ENCODE peak calls at places on chromosomes 2 and 18, in seven cellular contexts. One of them, this sample, is unnamed.
A peak's percentile ranks its signal among the peaks of the same experiment; 100 is the strongest.

GRCh38 chr18:45106331-45106774 is 425.7 kb downstream of the SETBP1 start:
- DNase-seq in T follicular helper cell: no peak
- DNase-seq in spleen: no peak
- DNase-seq in B cell: peak; percentile 64
- DNase-seq in cerebellum: no peak
- DNase-seq in RWPE1: no peak
- DNase-seq in KG1: peak; percentile 67
- DNase-seq in this sample: no peak

GRCh38 chr2:120847700-120848321 is 112.1 kb downstream of the GLI2 start:
- DNase-seq in T follicular helper cell: no peak
- DNase-seq in spleen: peak; percentile 58
- DNase-seq in B cell: no peak
- DNase-seq in cerebellum: peak; percentile 31
- DNase-seq in RWPE1: peak; percentile 62
- DNase-seq in KG1: no peak
- DNase-seq in this sample: no peak

GRCh38 chr2:150878347-150878746 is 383.3 kb downstream of the RBM43 start:
- DNase-seq in T follicular helper cell: no peak
- DNase-seq in spleen: no peak
- DNase-seq in B cell: no peak
- DNase-seq in cerebellum: no peak
- DNase-seq in RWPE1: peak; percentile 49
- DNase-seq in KG1: no peak
- DNase-seq in this sample: no peak

GRCh38 chr2:128536925-128537620 is 218.4 kb upstream of the HS6ST1 start:
- DNase-seq in T follicular helper cell: no peak
- DNase-seq in spleen: peak; percentile 24
- DNase-seq in B cell: no peak
- DNase-seq in cerebellum: no peak
- DNase-seq in RWPE1: peak; percentile 11
- DNase-seq in KG1: no peak
- DNase-seq in this sample: peak; percentile 83

GRCh38 chr18:13464432-13465125 is 246.0 kb downstream of the LDLRAD4 start:
- DNase-seq in T follicular helper cell: peak; percentile 51
- DNase-seq in spleen: peak; percentile 92
- DNase-seq in B cell: peak; percentile 68
- DNase-seq in cerebellum: no peak
- DNase-seq in RWPE1: no peak
- DNase-seq in KG1: peak; percentile 70
- DNase-seq in this sample: no peak

GRCh38 chr2:200603972-200604371 is 18.2 kb downstream of the AOX1 start:
- DNase-seq in T follicular helper cell: no peak
- DNase-seq in spleen: no peak
- DNase-seq in B cell: no peak
- DNase-seq in cerebellum: no peak
- DNase-seq in RWPE1: peak; percentile 76
- DNase-seq in KG1: no peak
- DNase-seq in this sample: no peak

GRCh38 chr2:70732736-70733427 is 35.1 kb downstream of the ADD2 start:
- DNase-seq in T follicular helper cell: no peak
- DNase-seq in spleen: no peak
- DNase-seq in B cell: no peak
- DNase-seq in cerebellum: no peak
- DNase-seq in RWPE1: no peak
- DNase-seq in KG1: no peak
- DNase-seq in this sample: no peak

GRCh38 chr18:14976736-14977430 is 228.9 kb downstream of the ANKRD30B start:
- DNase-seq in T follicular helper cell: no peak
- DNase-seq in spleen: no peak
- DNase-seq in B cell: no peak
- DNase-seq in cerebellum: no peak
- DNase-seq in RWPE1: no peak
- DNase-seq in KG1: no peak
- DNase-seq in this sample: no peak

GRCh38 chr2:120994301-120994700 is 258.6 kb downstream of the GLI2 start:
- DNase-seq in T follicular helper cell: no peak
- DNase-seq in spleen: peak; percentile 54
- DNase-seq in B cell: no peak
- DNase-seq in cerebellum: no peak
- DNase-seq in RWPE1: no peak
- DNase-seq in KG1: no peak
- DNase-seq in this sample: peak; percentile 85

GRCh38 chr2:99890616-99891259 is 251.7 kb downstream of the AFF3 start:
- DNase-seq in T follicular helper cell: no peak
- DNase-seq in spleen: no peak
- DNase-seq in B cell: no peak
- DNase-seq in cerebellum: no peak
- DNase-seq in RWPE1: no peak
- DNase-seq in KG1: no peak
- DNase-seq in this sample: no peak

GRCh38 chr2:70984576-70985282 is 6.3 kb downstream of the ANKRD53 start:
- DNase-seq in T follicular helper cell: peak; percentile 70
- DNase-seq in spleen: peak; percentile 95
- DNase-seq in B cell: peak; percentile 88
- DNase-seq in cerebellum: peak; percentile 62
- DNase-seq in RWPE1: peak; percentile 30
- DNase-seq in KG1: no peak
- DNase-seq in this sample: peak; percentile 93

This sample was measured in mesenteric fat pad.